ENCODE peak calls at places on chromosomes 13 and 19, in four cellular contexts. One of them, this sample, is unnamed.

GRCh38 chr19:50418186-50419021 is at the start of gene SPIB:
- DNase-seq in GM12878: no peak
- DNase-seq in K562: no peak
- DNase-seq in HepG2: no peak
- DNase-seq in this sample: no peak

GRCh38 chr13:98443329-98443728 is 133.6 kb downstream of the STK24 start:
- DNase-seq in GM12878: no peak
- DNase-seq in K562: no peak
- DNase-seq in HepG2: no peak
- DNase-seq in this sample: no peak

GRCh38 chr19:46860846-46861690 is at the start of gene ARHGAP35:
- DNase-seq in GM12878: no peak
- DNase-seq in K562: peak; percentile 94
- DNase-seq in HepG2: no peak
- DNase-seq in this sample: peak; percentile 85

GRCh38 chr19:5983367-5983955 is 5.5 kb upstream of the RANBP3 start:
- DNase-seq in GM12878: no peak
- DNase-seq in K562: peak; percentile 30
- DNase-seq in HepG2: no peak
- DNase-seq in this sample: no peak

GRCh38 chr19:45172173-45172572 is 5.9 kb downstream of the TRAPPC6A start:
- DNase-seq in GM12878: no peak
- DNase-seq in K562: no peak
- DNase-seq in HepG2: no peak
- DNase-seq in this sample: no peak

GRCh38 chr19:48696353-48697010 is 711 bp downstream of the FUT2 start:
- DNase-seq in GM12878: no peak
- DNase-seq in K562: no peak
- DNase-seq in HepG2: no peak
- DNase-seq in this sample: no peak

GRCh38 chr13:78012046-78012445 is 93.4 kb upstream of the EDNRB start:
- DNase-seq in GM12878: no peak
- DNase-seq in K562: no peak
- DNase-seq in HepG2: no peak
- DNase-seq in this sample: no peak

GRCh38 chr13:71661921-71662320 is 205.1 kb downstream of the DACH1 start:
- DNase-seq in HepG2: no peak
- DNase-seq in GM12878: no peak
- DNase-seq in K562: no peak
- DNase-seq in this sample: no peak

GRCh38 chr13:55230570-55230908 is 1910.2 kb upstream of the PRR20A start:
- DNase-seq in K562: no peak
- DNase-seq in GM12878: no peak
- DNase-seq in HepG2: no peak
- DNase-seq in this sample: no peak
- TF ChIP-seq FOXK2 in K562: no peak
- TF ChIP-seq FOXK2 in GM12878: no peak
- TF ChIP-seq FOXK2 in HepG2: no peak
- TF ChIP-seq FOXK2 in this sample: no peak

DNA sequence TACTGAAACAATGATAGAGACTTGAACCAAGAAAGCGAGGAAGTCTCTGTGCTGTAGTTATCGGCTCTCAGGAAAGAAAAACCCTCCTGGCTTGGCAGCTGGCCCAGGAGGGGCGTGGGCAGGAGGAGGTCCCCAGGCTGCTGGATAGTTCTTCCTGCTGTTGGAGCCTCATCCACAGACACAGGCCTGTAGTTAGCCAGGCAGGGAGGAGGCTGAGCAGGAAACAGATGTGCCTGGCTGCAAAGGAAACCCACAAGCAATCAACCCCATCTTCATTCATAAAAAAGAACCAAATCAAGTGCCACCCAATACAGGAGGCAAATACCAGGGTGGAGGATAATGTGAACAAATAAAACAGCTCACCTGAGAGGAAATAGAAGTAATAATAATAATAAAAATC is 86.2 kb downstream of the IRS2 start:
- DNase-seq in K562: peak; percentile 88
- DNase-seq in HepG2: no peak
- DNase-seq in GM12878: no peak
- DNase-seq in this sample: no peak
- TF ChIP-seq FOXK2 in K562: no peak
- TF ChIP-seq FOXK2 in HepG2: no peak
- TF ChIP-seq FOXK2 in GM12878: no peak
- TF ChIP-seq FOXK2 in this sample: no peak

DNA sequence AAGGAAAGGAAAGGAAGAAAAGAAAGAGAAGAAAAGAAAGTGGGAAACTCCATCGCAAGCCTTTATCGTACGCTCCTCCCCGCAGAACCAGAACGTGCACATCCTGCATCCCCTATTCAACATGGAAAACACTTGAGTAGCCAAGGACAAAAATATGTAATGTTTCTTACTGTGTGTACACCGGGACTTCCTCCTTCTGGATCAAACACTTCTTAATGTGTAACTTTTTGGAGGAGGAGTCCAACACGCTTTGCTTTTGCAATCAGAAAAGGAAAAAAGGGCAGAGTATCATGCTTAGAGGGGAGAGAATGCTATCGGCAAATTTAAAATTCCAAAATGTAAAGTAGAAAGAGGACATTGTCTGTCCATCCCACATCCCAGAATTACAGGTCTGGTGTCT is 7.8 kb upstream of the SHFL start:
- DNase-seq in GM12878: no peak
- DNase-seq in K562: no peak
- DNase-seq in HepG2: no peak
- DNase-seq in this sample: no peak
- TF ChIP-seq FOXK2 in GM12878: no peak
- TF ChIP-seq FOXK2 in K562: no peak
- TF ChIP-seq FOXK2 in HepG2: no peak
- TF ChIP-seq FOXK2 in this sample: no peak

GRCh38 chr19:16381756-16382401 is 57.3 kb downstream of the KLF2 start:
- DNase-seq in GM12878: no peak
- DNase-seq in K562: no peak
- DNase-seq in HepG2: no peak
- DNase-seq in this sample: no peak

GRCh38 chr19:16380314-16380695 is 55.7 kb downstream of the KLF2 start:
- DNase-seq in GM12878: no peak
- DNase-seq in HepG2: no peak
- DNase-seq in K562: no peak
- DNase-seq in this sample: no peak

GRCh38 chr19:16378291-16378889 is 53.8 kb downstream of the KLF2 start:
- DNase-seq in HepG2: no peak
- DNase-seq in GM12878: no peak
- DNase-seq in K562: no peak
- DNase-seq in this sample: no peak

GRCh38 chr19:16380943-16381755 is 56.5 kb downstream of the KLF2 start:
- DNase-seq in HepG2: no peak
- DNase-seq in K562: no peak
- DNase-seq in GM12878: no peak
- DNase-seq in this sample: no peak

DNA sequence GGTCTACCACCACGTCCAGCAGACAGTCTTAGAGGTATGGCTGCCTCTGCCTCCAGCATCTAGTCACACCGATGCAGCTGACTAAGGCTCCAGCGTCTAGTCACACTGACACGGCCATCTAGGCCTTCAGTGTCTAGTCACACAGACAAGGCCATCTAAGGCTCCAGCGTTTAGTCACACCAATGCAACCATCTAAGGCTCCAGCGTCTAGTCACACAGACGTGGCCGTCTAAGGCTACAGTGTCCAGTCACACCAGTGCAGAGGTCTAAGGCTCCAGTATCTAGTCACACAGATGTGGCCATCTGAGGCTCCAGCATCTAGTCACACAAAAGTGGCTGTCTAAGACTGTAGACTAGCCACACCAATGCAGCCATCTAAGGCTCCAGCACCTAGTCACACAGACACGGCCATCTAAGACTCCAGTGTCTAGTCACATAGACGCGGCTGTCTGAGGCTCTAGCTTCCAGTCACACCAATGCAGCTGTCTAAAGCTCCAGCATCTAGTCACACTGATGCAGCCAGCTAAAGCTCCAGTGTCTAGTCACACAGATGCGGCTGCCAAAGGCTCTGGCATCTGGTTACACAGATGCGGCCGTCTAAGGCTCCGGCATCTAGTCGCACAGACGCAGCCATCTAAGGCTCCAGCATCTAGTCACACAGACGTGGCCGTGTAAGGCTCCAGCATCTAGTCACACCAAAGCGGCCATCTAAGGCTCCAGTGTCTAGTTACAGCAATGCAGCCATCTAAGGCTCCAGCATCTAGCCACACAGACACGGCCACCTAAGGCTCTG is 55.1 kb downstream of the KLF2 start:
- DNase-seq in K562: no peak
- DNase-seq in GM12878: no peak
- DNase-seq in HepG2: no peak
- DNase-seq in this sample: no peak
- TF ChIP-seq FOXK2 in K562: no peak
- TF ChIP-seq FOXK2 in GM12878: no peak
- TF ChIP-seq FOXK2 in HepG2: no peak
- TF ChIP-seq FOXK2 in this sample: no peak

DNA sequence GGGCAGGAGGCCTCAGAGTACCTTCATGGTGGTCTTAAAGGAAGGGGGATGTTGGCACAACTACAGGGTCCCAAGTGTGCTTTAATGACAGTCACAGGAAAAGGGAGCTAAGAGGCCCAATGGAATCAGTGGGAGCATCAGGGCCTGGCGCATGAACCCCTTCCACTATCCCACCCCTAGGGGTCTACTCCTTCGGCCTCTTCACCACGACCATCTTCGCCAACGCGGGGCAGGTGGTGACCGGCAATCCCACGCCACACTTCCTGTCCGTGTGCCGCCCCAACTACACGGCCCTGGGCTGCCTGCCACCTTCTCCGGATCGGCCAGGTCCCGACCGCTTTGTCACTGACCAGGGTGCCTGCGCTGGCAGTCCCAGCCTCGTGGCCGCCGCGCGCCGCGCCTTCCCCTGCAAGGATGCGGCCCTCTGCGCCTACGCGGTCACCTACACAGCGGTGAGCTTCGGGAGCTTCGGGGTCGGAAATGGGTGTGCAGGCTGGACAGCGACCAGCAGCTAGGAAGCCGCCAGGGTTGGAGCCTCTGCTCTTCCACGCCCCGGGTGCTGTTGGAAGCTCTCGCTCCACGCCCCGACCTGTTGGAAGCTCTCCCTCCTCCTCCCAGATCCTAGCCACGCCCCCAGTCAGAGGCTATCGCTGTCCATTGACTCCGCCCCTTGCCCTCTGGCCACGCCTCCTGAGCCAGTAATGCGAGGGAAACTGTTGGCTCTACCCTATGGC is 6.0 kb downstream of the PLPPR2 start:
- DNase-seq in HepG2: no peak
- DNase-seq in K562: peak; percentile 93
- DNase-seq in GM12878: no peak
- DNase-seq in this sample: peak; percentile 64
- TF ChIP-seq FOXK2 in HepG2: no peak
- TF ChIP-seq FOXK2 in K562: no peak
- TF ChIP-seq FOXK2 in GM12878: no peak
- TF ChIP-seq FOXK2 in this sample: no peak

DNA sequence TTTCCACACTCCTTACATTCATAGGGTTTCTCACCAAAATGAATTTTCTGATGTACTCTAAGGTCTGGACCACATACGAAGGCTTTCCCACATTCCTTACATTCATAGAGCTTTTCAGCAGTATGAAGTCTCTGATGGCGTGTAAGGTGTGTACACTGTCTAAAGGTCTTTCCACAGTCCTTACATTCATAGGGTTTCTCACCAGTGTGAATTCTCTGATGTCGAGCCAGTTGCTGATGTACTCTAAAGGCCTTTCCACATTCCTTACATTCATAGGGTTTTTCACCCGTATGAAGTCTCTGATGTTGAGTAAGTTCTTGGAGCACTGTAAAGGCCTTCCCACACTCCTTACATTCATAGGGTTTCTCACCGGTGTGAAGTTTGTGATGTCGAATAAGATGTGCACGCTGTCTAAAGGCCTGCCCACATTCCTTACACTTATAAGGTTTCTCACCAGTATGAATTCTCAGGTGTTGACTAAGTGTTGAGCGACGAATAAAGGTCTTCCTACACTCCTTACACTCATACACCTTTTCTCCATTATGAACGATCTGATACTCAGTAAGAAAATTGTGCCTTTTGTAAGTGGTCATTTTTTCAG is 38.1 kb downstream of the ZFP14 start:
- DNase-seq in K562: no peak
- DNase-seq in HepG2: no peak
- DNase-seq in GM12878: no peak
- DNase-seq in this sample: no peak
- TF ChIP-seq FOXK2 in K562: no peak
- TF ChIP-seq FOXK2 in HepG2: no peak
- TF ChIP-seq FOXK2 in GM12878: no peak
- TF ChIP-seq FOXK2 in this sample: no peak

GRCh38 chr13:111325941-111326620 is 5.6 kb downstream of the TEX29 start:
- DNase-seq in K562: no peak
- DNase-seq in HepG2: no peak
- DNase-seq in GM12878: no peak
- DNase-seq in this sample: no peak
- TF ChIP-seq FOXK2 in K562: no peak
- TF ChIP-seq FOXK2 in HepG2: no peak
- TF ChIP-seq FOXK2 in GM12878: no peak
- TF ChIP-seq FOXK2 in this sample: no peak

GRCh38 chr19:33444993-33445751 is 71.7 kb downstream of the CEBPG start:
- DNase-seq in K562: no peak
- DNase-seq in HepG2: no peak
- DNase-seq in GM12878: no peak
- DNase-seq in this sample: no peak
- TF ChIP-seq FOXK2 in K562: no peak
- TF ChIP-seq FOXK2 in HepG2: no peak
- TF ChIP-seq FOXK2 in GM12878: no peak
- TF ChIP-seq FOXK2 in this sample: no peak

DNA sequence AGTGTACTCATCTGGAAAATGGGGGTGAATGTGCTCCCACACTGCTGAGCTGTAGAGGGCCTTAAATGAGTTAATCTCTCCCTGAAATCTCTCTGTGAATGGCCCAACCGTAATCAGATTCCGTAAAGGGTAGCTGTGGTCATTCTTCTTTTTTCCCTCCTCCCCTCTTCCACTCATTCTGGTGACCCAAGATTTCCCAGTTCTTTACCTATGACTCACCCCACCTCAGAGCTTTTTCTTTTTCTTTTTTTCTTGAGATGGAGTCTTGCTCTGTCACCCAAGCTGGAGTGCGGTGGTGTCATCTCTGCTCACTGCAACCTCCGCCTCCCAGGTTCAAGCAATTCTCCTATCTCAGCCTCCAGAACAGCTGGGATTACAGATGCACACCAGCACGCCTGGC is 33.3 kb upstream of the MUC16 start:
- DNase-seq in HepG2: no peak
- DNase-seq in GM12878: no peak
- DNase-seq in K562: peak; percentile 2
- DNase-seq in this sample: no peak
- TF ChIP-seq FOXK2 in HepG2: no peak
- TF ChIP-seq FOXK2 in GM12878: no peak
- TF ChIP-seq FOXK2 in K562: no peak
- TF ChIP-seq FOXK2 in this sample: no peak